ENCODE peak calls at places on chromosomes 11 and 22, in eight cellular contexts. P, R, C, W, M, S, Y and J are unnamed samples.
A peak's percentile ranks its signal among the peaks of the same experiment; 100 is the strongest.

GRCh38 chr11:114304065-114304464 is 7.9 kb downstream of the NNMT start:
- DNase-seq in P (no peak), R (no peak), C (no peak), W (no peak), M (no peak), S (no peak), Y (no peak), J (no peak)

GRCh38 chr11:83493918-83494317 is 207.8 kb upstream of the CCDC90B start:
- DNase-seq in P (no peak), R (no peak), C (no peak), W (no peak), M (no peak), S (no peak), Y (no peak), J (no peak)

GRCh38 chr11:18485905-18486528 is 30.4 kb downstream of the LDHAL6A start:
- DNase-seq in P (no peak), R (no peak), C (no peak), W (no peak), M (no peak), S (no peak), Y (peak; percentile 9), J (no peak)

GRCh38 chr11:59195596-59195995 is 17.1 kb downstream of the MPEG1 start:
- DNase-seq in P (no peak), R (no peak), C (no peak), W (no peak), M (no peak), S (no peak), Y (no peak), J (no peak)

GRCh38 chr22:48444320-48445112 is 1383.2 kb downstream of the BRD1 start:
- DNase-seq in P (no peak), R (no peak), C (no peak), W (no peak), M (no peak), S (no peak), Y (peak; percentile 47), J (peak; percentile 52)

GRCh38 chr11:124896821-124897391 is 759 bp downstream of the ROBO4 start:
- DNase-seq in P (no peak), R (no peak), C (no peak), W (no peak), M (no peak), S (no peak), Y (peak; percentile 74), J (peak; percentile 19)

GRCh38 chr11:26867286-26867685 is 126.6 kb upstream of the FIBIN start:
- DNase-seq in P (no peak), R (no peak), C (no peak), W (no peak), M (no peak), S (peak; percentile 31), Y (no peak), J (no peak)

GRCh38 chr11:12800032-12800671 is 125.9 kb downstream of the TEAD1 start:
- DNase-seq in P (peak; percentile 30), R (no peak), C (no peak), W (no peak), M (no peak), S (peak; percentile 83), Y (no peak), J (peak; percentile 32)

GRCh38 chr11:77211594-77212251 is 83.7 kb downstream of the MYO7A start:
- DNase-seq in P (no peak), R (no peak), C (no peak), W (no peak), M (no peak), S (no peak), Y (peak; percentile 37), J (peak; percentile 45)

GRCh38 chr11:20162824-20163777 is 2.8 kb upstream of the DBX1 start:
- DNase-seq in P (no peak), R (no peak), C (no peak), W (no peak), M (no peak), S (peak; percentile 50), Y (peak; percentile 84), J (peak; percentile 83)

GRCh38 chr11:57248780-57249383 is 11.8 kb upstream of the APLNR start:
- DNase-seq in P (peak; percentile 63), R (peak; percentile 60), C (no peak), W (no peak), M (peak; percentile 67), S (peak; percentile 89), Y (peak; percentile 72), J (peak; percentile 81)

GRCh38 chr22:33335611-33336279 is 277.6 kb upstream of the SYN3 start:
- DNase-seq in P (no peak), R (no peak), C (no peak), W (no peak), M (no peak), S (no peak), Y (no peak), J (no peak)

GRCh38 chr22:37329239-37330140 is 47.2 kb downstream of the CYTH4 start:
- DNase-seq in P (no peak), R (no peak), C (no peak), W (no peak), M (no peak), S (peak; percentile 38), Y (no peak), J (no peak)

GRCh38 chr22:37324340-37325023 is 42.2 kb downstream of the CYTH4 start:
- DNase-seq in P (no peak), R (no peak), C (no peak), W (no peak), M (no peak), S (peak; percentile 24), Y (peak; percentile 81), J (peak; percentile 91)

GRCh38 chr22:37325024-37325395 is 42.7 kb downstream of the CYTH4 start:
- DNase-seq in P (no peak), R (no peak), C (no peak), W (no peak), M (no peak), S (no peak), Y (no peak), J (no peak)

GRCh38 chr22:37328017-37328416 is 45.7 kb downstream of the CYTH4 start:
- DNase-seq in P (no peak), R (no peak), C (no peak), W (no peak), M (no peak), S (peak; percentile 91), Y (no peak), J (no peak)

GRCh38 chr22:37326726-37327125 is 44.4 kb downstream of the CYTH4 start:
- DNase-seq in P (peak; percentile 58), R (no peak), C (no peak), W (no peak), M (no peak), S (no peak), Y (no peak), J (no peak)
- H3K27me3 ChIP-seq in P (peaks cover 71% of the 10 kb centered on the region), R (peaks cover 92% of the 10 kb centered on the region), C (peaks cover 19% of the 10 kb centered on the region), W (peaks cover 69% of the 10 kb centered on the region), M (peaks cover 97% of the 10 kb centered on the region), S (peaks cover 6% of the 10 kb centered on the region), Y (no peaks in the 10 kb centered on the region), J (peaks cover 23% of the 10 kb centered on the region)

DNA sequence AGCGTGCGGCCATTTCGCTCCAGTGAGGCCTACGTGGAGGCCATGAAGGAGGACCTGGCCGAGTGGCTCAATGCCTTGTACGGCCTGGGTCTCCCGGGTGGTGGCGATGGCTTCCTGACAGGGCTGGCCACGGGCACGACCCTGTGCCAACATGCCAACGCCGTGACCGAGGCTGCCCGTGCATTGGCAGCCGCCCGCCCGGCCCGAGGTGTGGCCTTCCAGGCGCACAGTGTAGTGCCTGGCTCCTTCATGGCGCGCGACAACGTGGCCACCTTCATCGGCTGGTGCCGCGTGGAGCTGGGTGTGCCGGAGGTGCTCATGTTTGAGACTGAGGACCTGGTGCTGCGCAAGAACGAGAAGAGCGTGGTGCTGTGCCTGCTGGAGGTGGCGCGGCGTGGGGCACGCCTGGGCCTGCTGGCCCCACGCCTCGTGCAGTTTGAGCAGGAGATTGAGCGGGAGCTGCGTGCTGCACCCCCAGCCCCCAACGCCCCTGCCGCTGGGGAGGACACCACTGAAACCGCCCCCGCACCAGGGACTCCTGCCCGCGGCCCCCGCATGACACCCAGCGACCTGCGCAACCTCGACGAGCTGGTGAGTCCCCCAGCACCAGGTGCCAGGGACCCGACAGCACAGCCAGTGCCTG is 1.8 kb downstream of the GAS2L1 start:
- DNase-seq in P (no peak), R (peak; percentile 23), C (no peak), W (no peak), M (no peak), S (no peak), Y (peak; percentile 88), J (peak; percentile 71)
- H3K4me3 ChIP-seq in P (peak overlapping the region; percentile 63), R (peak overlapping the region; percentile 96), C (no peak overlapping the region), W (peak overlapping the region; percentile 98), M (peak overlapping the region; percentile 94), S (peak overlapping the region; percentile 87), Y (peak overlapping the region; percentile 75), J (no peak overlapping the region)

GRCh38 chr11:6486938-6487337 is 5.6 kb downstream of the TIMM10B start:
- DNase-seq in P (no peak), R (no peak), C (no peak), W (no peak), M (no peak), S (no peak), Y (no peak), J (no peak)

GRCh38 chr11:6486256-6486655 is 5.0 kb downstream of the TIMM10B start:
- DNase-seq in P (no peak), R (no peak), C (no peak), W (no peak), M (no peak), S (no peak), Y (no peak), J (no peak)

GRCh38 chr11:6488342-6488741 is 7.0 kb downstream of the TIMM10B start:
- DNase-seq in P (no peak), R (no peak), C (no peak), W (no peak), M (no peak), S (no peak), Y (no peak), J (no peak)

GRCh38 chr11:6483015-6483414 is 1.7 kb downstream of the TIMM10B start:
- DNase-seq in P (no peak), R (no peak), C (no peak), W (no peak), M (no peak), S (no peak), Y (no peak), J (no peak)

DNA sequence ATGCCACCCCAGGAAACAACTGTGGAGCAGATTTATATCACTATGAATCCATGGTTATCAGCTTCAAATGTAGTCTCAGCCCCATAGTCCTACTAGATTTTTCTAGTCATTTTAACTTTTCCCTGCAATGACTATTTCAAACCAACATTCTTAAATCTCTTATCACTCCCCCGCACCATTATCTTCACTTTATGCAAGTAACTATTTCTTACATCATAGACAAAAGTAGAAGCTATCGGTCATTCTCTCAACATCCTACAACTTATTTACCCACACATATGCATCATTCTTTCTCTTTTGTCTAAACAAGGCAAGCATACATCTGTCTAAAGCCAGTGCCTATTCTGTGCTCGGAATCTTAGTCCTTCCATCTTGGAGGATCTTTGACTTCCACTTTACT is 4.4 kb downstream of the TIMM10B start:
- DNase-seq in P (no peak), R (no peak), C (no peak), W (no peak), M (no peak), S (no peak), Y (no peak), J (no peak)
- H3K36me3 ChIP-seq in P (no peaks in the 10 kb centered on the region), R (peaks cover 35% of the 10 kb centered on the region), C (peaks cover 35% of the 10 kb centered on the region), W (peaks cover 38% of the 10 kb centered on the region), M (peaks cover 59% of the 10 kb centered on the region), S (peaks cover 44% of the 10 kb centered on the region), Y (peaks cover 21% of the 10 kb centered on the region), J (peaks cover 20% of the 10 kb centered on the region)

DNA sequence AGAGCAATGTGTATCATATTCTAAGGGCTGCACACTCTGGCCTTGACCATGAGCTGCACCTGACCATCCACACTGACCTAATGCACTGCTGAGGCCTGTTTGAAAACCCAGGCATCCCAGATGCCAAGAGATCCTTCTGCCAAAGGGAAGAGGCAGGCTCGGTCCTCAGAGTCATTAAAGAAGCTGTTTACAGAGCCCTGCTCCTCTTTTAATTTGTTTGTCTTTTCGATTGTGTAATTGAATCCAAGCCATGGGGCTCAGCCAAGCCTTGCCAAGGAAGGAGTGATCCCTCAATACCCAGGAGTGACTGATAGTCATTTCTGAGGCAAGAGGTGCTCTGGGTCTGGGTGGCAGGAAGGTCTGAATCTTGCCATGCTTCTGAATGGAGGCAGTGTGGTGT is 94.5 kb upstream of the ISX start:
- DNase-seq in P (no peak), R (no peak), C (no peak), W (no peak), M (no peak), S (no peak), Y (no peak), J (no peak)
- H3K27me3 ChIP-seq in P (peaks cover 3% of the 10 kb centered on the region), R (no peaks in the 10 kb centered on the region), C (no peaks in the 10 kb centered on the region), W (no peaks in the 10 kb centered on the region), M (peaks cover 42% of the 10 kb centered on the region), S (no peaks in the 10 kb centered on the region), Y (no peaks in the 10 kb centered on the region), J (no peaks in the 10 kb centered on the region)